ENCODE peak calls at places on chromosomes 11 and 22, in seven cellular contexts. F is left ventricle myocardium inferior; K is sciatic nerve; L is stomach; S is NCI-H2081; V is CD8-positive, alpha-beta T cell; Z is A549. I is an unnamed sample.

GRCh38 chr11:71363721-71364120 is 84.5 kb downstream of the DHCR7 start:
- DNase-seq in K (no peak), F (no peak), L (no peak), V (no peak), S (no peak), Z (no peak), I (no peak)

GRCh38 chr11:111170761-111171379 is 74.7 kb upstream of the POU2AF2 start:
- DNase-seq in F (no peak), Z (no peak), L (no peak), K (no peak), V (no peak), S (no peak), I (no peak)

GRCh38 chr11:112363527-112363926 is 102.9 kb upstream of the PLET1 start:
- DNase-seq in L (no peak), K (no peak), F (no peak), V (no peak), S (no peak), Z (no peak), I (no peak)

GRCh38 chr11:74646964-74647363 is 54.6 kb downstream of the POLD3 start:
- DNase-seq in Z (no peak), S (no peak), F (no peak), V (no peak), K (no peak), L (no peak), I (no peak)

GRCh38 chr22:43455861-43456260 is 44.0 kb downstream of the MPPED1 start:
- DNase-seq in L (no peak), V (no peak), Z (no peak), F (no peak), K (no peak), S (no peak), I (no peak)

GRCh38 chr11:107593941-107594340 is 3.0 kb downstream of the ELMOD1 start:
- DNase-seq in S (no peak), K (no peak), F (no peak), L (no peak), V (no peak), Z (no peak), I (no peak)

GRCh38 chr22:48729499-48730171 is 1098.0 kb downstream of the BRD1 start:
- DNase-seq in K (no peak), S (no peak), Z (no peak), V (no peak), F (peak), L (no peak), I (no peak)

GRCh38 chr22:46636221-46637002 is 16.2 kb downstream of the GRAMD4 start:
- DNase-seq in L (no peak), F (no peak), K (no peak), S (no peak), V (no peak), Z (no peak), I (no peak)

GRCh38 chr11:69127091-69127850 is 28.5 kb upstream of the SMIM38 start:
- DNase-seq in L (peak), S (no peak), F (no peak), Z (no peak), K (no peak), V (no peak), I (no peak)

GRCh38 chr22:35921777-35922176 is 106.8 kb downstream of the RBFOX2 start:
- DNase-seq in V (no peak), Z (peak), L (peak), S (peak), F (no peak), K (peak), I (no peak)

GRCh38 chr11:10803676-10804075 is 5.0 kb downstream of the EIF4G2 start:
- DNase-seq in L (no peak), S (no peak), V (no peak), F (no peak), K (no peak), Z (no peak), I (no peak)

GRCh38 chr22:42292726-42293520 is 22.5 kb upstream of the TCF20 start:
- DNase-seq in L (no peak), S (no peak), F (no peak), V (no peak), K (no peak), Z (no peak), I (no peak)

GRCh38 chr11:95706974-95707387 is 82.6 kb downstream of the FAM76B start:
- DNase-seq in V (no peak), K (no peak), Z (no peak), S (no peak), L (no peak), F (no peak), I (no peak)

GRCh38 chr11:117107701-117108590 is 9.7 kb upstream of the SIK3 start:
- DNase-seq in V (no peak), Z (no peak), F (no peak), S (no peak), K (no peak), L (no peak), I (no peak)

GRCh38 chr11:57657290-57658022 is at the start of gene CLP1:
- DNase-seq in L (peak), S (peak), K (peak), V (peak), Z (peak), F (peak), I (peak)

GRCh38 chr11:120900642-120901041 is 123.3 kb upstream of the TBCEL start:
- DNase-seq in F (no peak), V (no peak), L (no peak), K (no peak), Z (no peak), S (no peak), I (no peak)

GRCh38 chr22:32413715-32414114 is 1.7 kb upstream of the RTCB start:
- DNase-seq in V (no peak), L (no peak), F (no peak), K (no peak), Z (peak), S (no peak), I (no peak)

GRCh38 chr11:44313701-44314489 is 4.0 kb upstream of the ALX4 start:
- DNase-seq in L (no peak), K (no peak), F (no peak), S (no peak), V (no peak), Z (no peak), I (no peak)

GRCh38 chr11:19931141-19931767 is 218.6 kb downstream of the NAV2 start:
- DNase-seq in F (no peak), Z (no peak), K (no peak), V (no peak), S (no peak), L (no peak), I (no peak)

I was measured in suprapubic skin.